ENCODE peak calls at places on chromosomes 16 and 17, in eight cellular contexts. One of them, this sample, is unnamed.
A peak's percentile ranks its signal among the peaks of the same experiment; 100 is the strongest.

GRCh38 chr17:2792541-2793169 is 3.6 kb upstream of the RAP1GAP2 start:
- DNase-seq in PC-3: no peak
- DNase-seq in fibroblast of lung: no peak
- DNase-seq in mammary epithelial cell: no peak
- DNase-seq in GM23248: no peak
- DNase-seq in keratinocyte: no peak
- DNase-seq in neural progenitor cell: no peak
- DNase-seq in astrocyte: no peak
- DNase-seq in this sample: no peak

GRCh38 chr16:52184336-52184735 is 362.6 kb downstream of the TOX3 start:
- DNase-seq in keratinocyte: no peak
- DNase-seq in PC-3: no peak
- DNase-seq in GM23248: no peak
- DNase-seq in mammary epithelial cell: no peak
- DNase-seq in neural progenitor cell: no peak
- DNase-seq in astrocyte: no peak
- DNase-seq in fibroblast of lung: no peak
- DNase-seq in this sample: no peak

GRCh38 chr17:78484300-78485159 is 92.7 kb downstream of the DNAH17 start:
- DNase-seq in neural progenitor cell: peak; percentile 69
- DNase-seq in PC-3: no peak
- DNase-seq in mammary epithelial cell: no peak
- DNase-seq in GM23248: peak; percentile 50
- DNase-seq in astrocyte: no peak
- DNase-seq in fibroblast of lung: no peak
- DNase-seq in keratinocyte: no peak
- DNase-seq in this sample: no peak

GRCh38 chr17:6548578-6549330 is 7.6 kb downstream of the PITPNM3 start:
- DNase-seq in astrocyte: no peak
- DNase-seq in neural progenitor cell: no peak
- DNase-seq in mammary epithelial cell: no peak
- DNase-seq in GM23248: no peak
- DNase-seq in PC-3: peak; percentile 46
- DNase-seq in keratinocyte: no peak
- DNase-seq in fibroblast of lung: no peak
- DNase-seq in this sample: no peak

GRCh38 chr16:80759419-80760162 is 44.8 kb downstream of the CDYL2 start:
- DNase-seq in PC-3: peak; percentile 16
- DNase-seq in astrocyte: no peak
- DNase-seq in fibroblast of lung: no peak
- DNase-seq in GM23248: no peak
- DNase-seq in keratinocyte: no peak
- DNase-seq in mammary epithelial cell: no peak
- DNase-seq in neural progenitor cell: no peak
- DNase-seq in this sample: no peak

GRCh38 chr17:1391577-1391976 is 8.4 kb downstream of the YWHAE start:
- DNase-seq in GM23248: no peak
- DNase-seq in mammary epithelial cell: no peak
- DNase-seq in fibroblast of lung: no peak
- DNase-seq in neural progenitor cell: no peak
- DNase-seq in astrocyte: no peak
- DNase-seq in keratinocyte: no peak
- DNase-seq in PC-3: no peak
- DNase-seq in this sample: no peak

GRCh38 chr17:17926840-17927449 is 45.3 kb downstream of the TOM1L2 start:
- DNase-seq in astrocyte: no peak
- DNase-seq in keratinocyte: no peak
- DNase-seq in neural progenitor cell: no peak
- DNase-seq in fibroblast of lung: no peak
- DNase-seq in PC-3: no peak
- DNase-seq in GM23248: no peak
- DNase-seq in mammary epithelial cell: no peak
- DNase-seq in this sample: no peak

GRCh38 chr16:67111951-67112444 is 2.3 kb downstream of the PHAF1 start:
- DNase-seq in mammary epithelial cell: no peak
- DNase-seq in keratinocyte: no peak
- DNase-seq in fibroblast of lung: no peak
- DNase-seq in GM23248: no peak
- DNase-seq in PC-3: no peak
- DNase-seq in astrocyte: no peak
- DNase-seq in neural progenitor cell: no peak
- DNase-seq in this sample: no peak

GRCh38 chr16:65702707-65703402 is 581.0 kb upstream of the CDH11 start:
- DNase-seq in GM23248: no peak
- DNase-seq in mammary epithelial cell: no peak
- DNase-seq in keratinocyte: no peak
- DNase-seq in fibroblast of lung: no peak
- DNase-seq in astrocyte: peak; percentile 67
- DNase-seq in neural progenitor cell: no peak
- DNase-seq in PC-3: no peak
- DNase-seq in this sample: no peak

GRCh38 chr17:62760888-62761267 is 47.2 kb downstream of the MARCHF10 start:
- DNase-seq in fibroblast of lung: no peak
- DNase-seq in GM23248: peak; percentile 22
- DNase-seq in neural progenitor cell: no peak
- DNase-seq in keratinocyte: no peak
- DNase-seq in astrocyte: no peak
- DNase-seq in mammary epithelial cell: no peak
- DNase-seq in PC-3: peak; percentile 48
- DNase-seq in this sample: no peak

GRCh38 chr16:19521471-19522368 is at the start of gene GDE1:
- DNase-seq in PC-3: peak; percentile 81
- DNase-seq in neural progenitor cell: peak; percentile 98
- DNase-seq in mammary epithelial cell: peak; percentile 85
- DNase-seq in GM23248: peak; percentile 97
- DNase-seq in fibroblast of lung: peak; percentile 85
- DNase-seq in keratinocyte: peak; percentile 30
- DNase-seq in astrocyte: peak; percentile 73
- DNase-seq in this sample: peak; percentile 20

GRCh38 chr16:19523559-19524355 is at the start of gene CCP110:
- DNase-seq in PC-3: peak; percentile 94
- DNase-seq in keratinocyte: peak; percentile 32
- DNase-seq in mammary epithelial cell: peak; percentile 95
- DNase-seq in GM23248: peak; percentile 100
- DNase-seq in neural progenitor cell: peak; percentile 98
- DNase-seq in astrocyte: peak; percentile 92
- DNase-seq in fibroblast of lung: peak; percentile 96
- DNase-seq in this sample: peak; percentile 89

GRCh38 chr16:19523184-19523558 is 571 bp upstream of the CCP110 start:
- DNase-seq in GM23248: no peak
- DNase-seq in astrocyte: no peak
- DNase-seq in PC-3: no peak
- DNase-seq in keratinocyte: no peak
- DNase-seq in mammary epithelial cell: no peak
- DNase-seq in fibroblast of lung: no peak
- DNase-seq in neural progenitor cell: no peak
- DNase-seq in this sample: no peak

GRCh38 chr16:19520861-19521331 is 1.0 kb downstream of the GDE1 start:
- DNase-seq in mammary epithelial cell: peak; percentile 78
- DNase-seq in PC-3: peak; percentile 67
- DNase-seq in keratinocyte: no peak
- DNase-seq in astrocyte: peak; percentile 60
- DNase-seq in GM23248: peak; percentile 47
- DNase-seq in neural progenitor cell: no peak
- DNase-seq in fibroblast of lung: peak; percentile 39
- DNase-seq in this sample: no peak

GRCh38 chr16:19522369-19523159 is 666 bp upstream of the GDE1 start:
- DNase-seq in astrocyte: no peak
- DNase-seq in fibroblast of lung: no peak
- DNase-seq in keratinocyte: no peak
- DNase-seq in PC-3: peak; percentile 16
- DNase-seq in mammary epithelial cell: no peak
- DNase-seq in GM23248: no peak
- DNase-seq in neural progenitor cell: no peak
- DNase-seq in this sample: no peak
- H3K9ac ChIP-seq in astrocyte: no peak overlapping the region
- H3K9ac ChIP-seq in fibroblast of lung: no peak overlapping the region
- H3K9ac ChIP-seq in keratinocyte: no peak overlapping the region
- H3K9ac ChIP-seq in PC-3: no peak overlapping the region
- H3K9ac ChIP-seq in mammary epithelial cell: no peak overlapping the region
- H3K9ac ChIP-seq in GM23248: peak overlapping the region; percentile 78
- H3K9ac ChIP-seq in neural progenitor cell: no peak overlapping the region
- H3K9ac ChIP-seq in this sample: no peak overlapping the region

DNA sequence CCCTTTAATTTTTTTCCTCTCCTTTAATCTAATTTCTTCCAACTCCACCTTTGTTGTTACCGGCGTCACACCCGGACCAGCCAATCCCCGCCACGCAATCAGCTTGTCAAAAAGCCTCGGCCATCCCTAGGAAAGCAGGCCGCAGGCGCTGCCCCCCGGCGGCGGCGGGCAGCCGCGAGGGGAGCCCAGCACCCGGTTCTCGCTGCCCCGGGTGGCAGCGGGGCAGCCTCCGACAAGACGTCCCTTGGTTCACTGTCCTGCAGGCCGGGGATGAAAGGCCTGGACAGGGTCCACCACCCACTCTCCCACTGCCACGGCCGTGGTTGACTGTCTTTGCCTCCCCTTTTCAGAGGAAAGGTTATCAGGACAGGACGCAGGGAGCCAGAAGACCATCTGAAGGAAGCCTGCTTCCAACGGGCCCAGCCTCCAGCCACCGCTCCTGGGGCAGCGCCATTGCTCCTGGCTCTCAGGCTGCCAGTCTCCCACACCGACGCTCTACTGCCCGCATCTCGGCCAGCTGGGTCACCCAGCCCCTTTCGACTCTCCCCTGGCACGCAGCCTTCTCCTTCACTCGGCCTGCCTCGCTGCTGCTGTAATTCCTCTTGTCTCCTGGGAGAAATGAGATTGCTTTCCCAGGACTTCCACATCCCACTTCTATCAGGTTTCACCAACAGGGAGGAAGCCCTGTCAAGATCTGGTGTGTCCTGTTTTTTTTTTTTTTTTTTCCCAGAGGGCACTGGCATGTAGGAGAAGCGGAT is 2.8 kb upstream of the UBTF start:
- DNase-seq in neural progenitor cell: peak; percentile 84
- DNase-seq in fibroblast of lung: peak; percentile 77
- DNase-seq in PC-3: peak; percentile 83
- DNase-seq in keratinocyte: no peak
- DNase-seq in mammary epithelial cell: peak; percentile 56
- DNase-seq in GM23248: peak; percentile 89
- DNase-seq in astrocyte: peak; percentile 63
- DNase-seq in this sample: no peak
- TF ChIP-seq EZH2 in neural progenitor cell: no peak
- TF ChIP-seq EZH2 in fibroblast of lung: no peak
- TF ChIP-seq EZH2 in PC-3: no peak
- TF ChIP-seq EZH2 in keratinocyte: no peak
- TF ChIP-seq EZH2 in mammary epithelial cell: no peak
- TF ChIP-seq EZH2 in GM23248: no peak
- TF ChIP-seq EZH2 in astrocyte: no peak
- TF ChIP-seq EZH2 in this sample: no peak

GRCh38 chr16:12254566-12254965 is 278.0 kb downstream of the SNX29 start:
- DNase-seq in keratinocyte: no peak
- DNase-seq in fibroblast of lung: no peak
- DNase-seq in astrocyte: no peak
- DNase-seq in GM23248: no peak
- DNase-seq in neural progenitor cell: no peak
- DNase-seq in mammary epithelial cell: no peak
- DNase-seq in PC-3: no peak
- DNase-seq in this sample: no peak

GRCh38 chr16:12253731-12254130 is 277.2 kb downstream of the SNX29 start:
- DNase-seq in GM23248: no peak
- DNase-seq in mammary epithelial cell: no peak
- DNase-seq in neural progenitor cell: no peak
- DNase-seq in PC-3: no peak
- DNase-seq in fibroblast of lung: no peak
- DNase-seq in astrocyte: no peak
- DNase-seq in keratinocyte: no peak
- DNase-seq in this sample: no peak

GRCh38 chr16:12255919-12256665 is 279.6 kb downstream of the SNX29 start:
- DNase-seq in GM23248: no peak
- DNase-seq in neural progenitor cell: no peak
- DNase-seq in astrocyte: no peak
- DNase-seq in fibroblast of lung: no peak
- DNase-seq in keratinocyte: no peak
- DNase-seq in mammary epithelial cell: peak; percentile 9
- DNase-seq in PC-3: no peak
- DNase-seq in this sample: no peak

GRCh38 chr16:12256880-12257279 is 280.3 kb downstream of the SNX29 start:
- DNase-seq in neural progenitor cell: no peak
- DNase-seq in keratinocyte: no peak
- DNase-seq in PC-3: no peak
- DNase-seq in GM23248: no peak
- DNase-seq in astrocyte: no peak
- DNase-seq in fibroblast of lung: no peak
- DNase-seq in mammary epithelial cell: no peak
- DNase-seq in this sample: no peak

DNA sequence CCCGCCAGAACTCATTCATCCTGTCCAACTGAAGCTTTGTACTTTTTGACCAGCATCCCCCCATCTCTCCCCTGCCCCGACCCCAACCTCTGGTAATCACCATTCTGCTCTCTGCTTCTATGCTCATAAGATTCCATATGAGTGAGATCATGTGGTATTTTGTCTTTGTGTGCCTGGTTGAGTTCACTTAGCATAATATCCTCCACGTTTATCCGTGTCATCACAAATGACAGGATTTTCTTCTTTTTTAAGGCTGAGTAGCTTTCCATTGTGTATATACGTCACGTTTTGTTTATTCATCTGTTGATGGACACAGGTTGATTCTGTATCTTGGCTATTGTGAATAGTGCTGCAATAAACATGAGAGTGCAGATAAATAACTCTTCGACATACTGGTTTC is 278.9 kb downstream of the SNX29 start:
- DNase-seq in fibroblast of lung: no peak
- DNase-seq in GM23248: no peak
- DNase-seq in keratinocyte: no peak
- DNase-seq in mammary epithelial cell: peak; percentile 3
- DNase-seq in neural progenitor cell: no peak
- DNase-seq in PC-3: no peak
- DNase-seq in astrocyte: no peak
- DNase-seq in this sample: no peak
- H3K9ac ChIP-seq in fibroblast of lung: no peak overlapping the region
- H3K9ac ChIP-seq in GM23248: no peak overlapping the region
- H3K9ac ChIP-seq in keratinocyte: no peak overlapping the region
- H3K9ac ChIP-seq in mammary epithelial cell: no peak overlapping the region
- H3K9ac ChIP-seq in neural progenitor cell: no peak overlapping the region
- H3K9ac ChIP-seq in PC-3: no peak overlapping the region
- H3K9ac ChIP-seq in astrocyte: no peak overlapping the region
- H3K9ac ChIP-seq in this sample: no peak overlapping the region

DNA sequence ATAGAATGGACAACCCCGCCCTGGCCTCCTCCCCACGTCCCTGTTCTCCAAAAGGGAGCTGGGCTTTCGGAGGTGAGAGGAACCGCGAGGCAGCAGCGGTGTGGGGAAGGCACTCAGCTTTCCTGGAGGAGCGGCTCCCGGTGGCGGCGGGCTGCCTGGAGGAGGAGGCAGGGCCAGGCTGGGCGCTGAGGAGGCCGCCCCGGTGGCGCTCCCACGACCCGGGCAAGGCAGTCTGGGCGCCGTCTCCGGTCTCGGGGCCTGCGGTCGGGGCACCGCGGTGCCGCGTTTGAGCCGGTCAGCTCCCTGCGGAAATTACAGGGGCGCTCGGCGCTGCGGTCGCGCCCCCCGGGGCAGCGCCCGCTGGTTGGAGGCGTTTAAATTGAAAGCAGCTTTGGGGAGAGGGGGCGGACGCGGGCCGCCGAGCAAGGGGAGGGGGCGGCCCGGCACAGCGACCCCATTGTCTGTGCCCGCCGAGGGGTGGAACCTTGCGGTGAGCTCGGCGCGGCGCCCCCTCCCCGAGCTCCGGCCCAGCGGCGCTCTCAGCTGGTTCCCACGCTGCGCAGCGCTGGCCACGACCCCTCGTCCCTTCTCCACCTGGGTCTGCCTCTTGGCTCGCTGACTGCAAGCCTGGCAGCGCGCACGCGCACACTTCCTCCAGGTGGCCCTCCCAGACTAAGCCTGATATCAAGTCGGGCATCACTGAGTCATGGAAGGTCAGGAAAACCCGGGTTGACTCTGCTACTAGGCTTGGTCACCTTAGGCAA is 58.7 kb upstream of the DLX4 start:
- DNase-seq in astrocyte: no peak
- DNase-seq in neural progenitor cell: peak; percentile 71
- DNase-seq in GM23248: peak; percentile 67
- DNase-seq in PC-3: peak; percentile 79
- DNase-seq in mammary epithelial cell: peak; percentile 80
- DNase-seq in fibroblast of lung: no peak
- DNase-seq in keratinocyte: no peak
- DNase-seq in this sample: no peak
- TF ChIP-seq EZH2 in astrocyte: peak; percentile 90
- TF ChIP-seq EZH2 in neural progenitor cell: peak; percentile 80
- TF ChIP-seq EZH2 in GM23248: no peak
- TF ChIP-seq EZH2 in PC-3: no peak
- TF ChIP-seq EZH2 in mammary epithelial cell: peak; percentile 58
- TF ChIP-seq EZH2 in fibroblast of lung: peak; percentile 88
- TF ChIP-seq EZH2 in keratinocyte: peak; percentile 51
- TF ChIP-seq EZH2 in this sample: no peak

This sample was measured in SK-N-MC.